ENCODE peak calls at places on chromosomes 13 and 19, in seven cellular contexts. N, A, D, G, P, J and O are unnamed samples.

GRCh38 chr19:41430907-41431306 is 3.7 kb upstream of the B3GNT8 start:
- DNase-seq in G (no peak), A (no peak), D (no peak), P (no peak), N (no peak), J (no peak), O (no peak)

GRCh38 chr13:37540228-37540627 is 58.3 kb downstream of the POSTN start:
- DNase-seq in N (no peak), J (no peak), P (no peak), A (no peak), D (no peak), G (no peak), O (peak; percentile 48)

GRCh38 chr19:49119411-49120324 is at the start of gene PPFIA3:
- DNase-seq in N (peak; percentile 87), J (peak; percentile 91), P (no peak), A (peak; percentile 46), G (peak; percentile 42), D (peak; percentile 76), O (no peak)

GRCh38 chr19:45451181-45451849 is 16.5 kb upstream of the FOSB start:
- DNase-seq in A (peak; percentile 24), G (no peak), D (peak; percentile 38), N (peak; percentile 32), J (no peak), P (peak; percentile 30), O (no peak)

GRCh38 chr13:57740719-57741118 is 109.2 kb downstream of the PCDH17 start:
- DNase-seq in D (peak; percentile 45), G (no peak), P (no peak), J (no peak), N (no peak), A (no peak), O (no peak)

GRCh38 chr19:37551123-37551993 is 43.2 kb downstream of the ZNF571 start:
- DNase-seq in N (no peak), G (no peak), P (peak; percentile 5), J (no peak), A (no peak), D (peak; percentile 62), O (peak; percentile 15)

GRCh38 chr13:33355470-33355869 is 69.9 kb upstream of the STARD13 start:
- DNase-seq in D (no peak), G (no peak), A (no peak), J (no peak), N (peak; percentile 34), P (peak; percentile 75), O (peak; percentile 57)

GRCh38 chr13:74250738-74251190 is 116.6 kb upstream of the KLF12 start:
- DNase-seq in J (no peak), G (no peak), A (peak; percentile 50), P (no peak), N (no peak), D (no peak), O (peak; percentile 14)

GRCh38 chr13:107284168-107284567 is 716.2 kb upstream of the ARGLU1 start:
- DNase-seq in J (no peak), N (no peak), G (no peak), P (no peak), D (no peak), A (peak; percentile 37), O (no peak)

GRCh38 chr19:48629599-48630288 is 7.4 kb downstream of the DBP start:
- DNase-seq in N (no peak), A (no peak), G (no peak), J (peak; percentile 46), D (peak; percentile 42), P (peak; percentile 71), O (no peak)

GRCh38 chr19:58001895-58002369 is 688 bp downstream of the ZNF606 start:
- DNase-seq in P (no peak), A (no peak), J (peak; percentile 45), G (no peak), D (no peak), N (no peak), O (no peak)

GRCh38 chr13:40164137-40164536 is 502.3 kb downstream of the FOXO1 start:
- DNase-seq in P (peak; percentile 22), G (no peak), J (no peak), A (peak; percentile 25), D (no peak), N (no peak), O (no peak)

GRCh38 chr19:1076951-1077350 is 10.0 kb downstream of the ARHGAP45 start:
- DNase-seq in G (no peak), N (peak; percentile 76), A (peak; percentile 77), D (peak; percentile 81), J (no peak), P (peak; percentile 76), O (no peak)

GRCh38 chr13:73681015-73681414 is 453.2 kb downstream of the KLF12 start:
- DNase-seq in N (no peak), D (no peak), P (no peak), G (no peak), A (no peak), J (no peak), O (no peak)

GRCh38 chr13:94481966-94482365 is 2.5 kb upstream of the DCT start:
- DNase-seq in D (no peak), P (no peak), G (no peak), J (no peak), N (peak; percentile 27), A (peak; percentile 13), O (no peak)

GRCh38 chr19:23313196-23313595 is 63.0 kb upstream of the ZNF724 start:
- DNase-seq in J (no peak), N (no peak), P (no peak), G (no peak), D (no peak), A (no peak), O (no peak)

GRCh38 chr13:33185853-33186252 is 99.7 kb downstream of the STARD13 start:
- DNase-seq in J (no peak), N (no peak), P (no peak), G (no peak), A (no peak), D (no peak), O (no peak)

GRCh38 chr19:55383789-55384575 is at the start of gene TMEM238:
- DNase-seq in G (no peak), P (peak; percentile 76), N (peak; percentile 73), A (peak; percentile 71), J (peak; percentile 81), D (peak; percentile 53), O (no peak)

GRCh38 chr19:27618006-27618405 is 1594.9 kb downstream of the UQCRFS1 start:
- DNase-seq in J (no peak), D (no peak), N (no peak), P (no peak), A (no peak), G (no peak), O (no peak)

GRCh38 chr13:29756506-29756905 is 93.9 kb downstream of the UBL3 start:
- DNase-seq in A (no peak), G (no peak), N (no peak), D (no peak), P (no peak), J (no peak), O (no peak)

DNA sequence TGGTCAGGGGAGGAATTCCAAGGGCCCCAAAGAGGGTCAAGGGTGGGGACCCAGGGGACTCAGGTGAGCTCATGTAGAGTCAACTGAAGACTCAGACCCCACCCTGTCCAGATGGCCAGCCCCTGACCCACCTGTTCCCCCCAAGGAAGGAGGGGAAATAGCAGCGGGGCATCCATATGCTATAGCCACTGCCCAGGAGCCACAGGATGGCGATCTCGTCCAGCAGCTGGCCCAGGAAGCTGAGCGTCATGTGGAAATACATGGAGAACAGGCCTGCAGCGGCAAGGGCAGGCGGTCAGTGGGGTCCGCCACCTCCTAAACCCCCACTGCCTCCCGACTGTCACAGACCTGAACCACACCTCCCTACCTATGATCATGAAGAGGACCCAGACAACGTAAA is 21.4 kb downstream of the ACER1 start:
- DNase-seq in D (no peak), J (no peak), G (no peak), N (no peak), A (peak; percentile 13), P (no peak), O (no peak)
- TF ChIP-seq CTCF in D (no peak), J (peak; percentile 4), G (no peak), N (no peak), A (peak; percentile 36), P (peak; percentile 2), O (no peak)

DNA sequence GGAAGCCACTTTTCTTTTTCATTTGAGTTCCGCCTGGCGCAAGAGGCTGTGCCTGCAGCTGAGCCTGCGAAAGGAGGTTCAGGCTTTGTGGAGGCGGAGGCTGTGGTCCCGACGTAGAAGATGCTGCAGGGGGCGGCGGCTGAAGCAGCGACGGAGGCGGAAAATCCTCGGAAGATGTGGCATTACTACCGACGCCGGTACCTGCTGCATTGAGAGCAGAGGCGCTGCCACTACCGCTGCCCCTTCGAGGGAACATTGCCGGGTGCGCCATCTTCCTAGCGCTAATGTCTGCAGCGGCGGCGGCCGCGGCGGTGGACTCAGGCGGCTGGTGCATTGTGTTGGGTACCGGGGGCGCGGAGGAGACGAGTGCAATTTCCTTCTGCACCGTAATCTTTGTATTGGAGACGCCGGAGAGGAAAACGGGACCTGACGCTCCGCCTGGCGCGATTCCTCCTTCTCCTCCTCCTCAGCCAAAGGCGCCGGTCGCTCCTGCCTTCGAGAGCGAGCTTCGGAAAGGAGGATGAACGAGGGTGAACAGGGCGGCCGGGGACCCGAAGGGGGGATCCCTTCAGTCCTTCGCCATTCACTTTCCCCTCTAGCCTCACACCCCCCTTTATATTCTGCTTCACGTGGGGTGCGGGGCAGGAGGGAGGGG is at the start of gene TSC22D1:
- DNase-seq in N (peak; percentile 39), A (peak; percentile 21), J (peak; percentile 57), D (peak; percentile 51), G (peak; percentile 21), P (peak; percentile 67), O (no peak)
- TF ChIP-seq CTCF in N (no peak), A (no peak), J (no peak), D (no peak), G (peak; percentile 12), P (no peak), O (no peak)

DNA sequence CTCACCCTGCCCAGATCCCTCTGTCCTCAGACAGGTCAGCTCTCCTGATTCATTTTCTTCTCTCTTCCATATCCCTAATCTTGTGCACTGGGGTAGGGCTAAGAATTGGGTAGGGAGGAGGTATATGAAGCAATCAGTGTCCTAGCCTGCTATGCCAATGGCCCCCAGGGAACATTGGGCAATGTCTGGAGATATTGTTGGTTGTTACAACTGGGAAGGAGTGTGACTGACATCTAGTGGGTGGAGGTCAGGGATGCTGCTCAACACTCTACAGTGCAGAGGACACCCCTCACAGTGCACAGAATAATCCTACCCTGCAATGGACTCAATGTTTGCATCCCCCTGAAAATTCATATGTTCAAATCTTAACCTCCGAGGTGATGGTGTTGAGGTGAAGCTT is 57.5 kb downstream of the CPAMD8 start:
- DNase-seq in N (no peak), J (no peak), P (peak; percentile 91), D (no peak), G (no peak), A (peak; percentile 63), O (no peak)
- TF ChIP-seq CTCF in N (no peak), J (peak; percentile 41), P (peak; percentile 80), D (no peak), G (no peak), A (peak; percentile 70), O (no peak)

DNA sequence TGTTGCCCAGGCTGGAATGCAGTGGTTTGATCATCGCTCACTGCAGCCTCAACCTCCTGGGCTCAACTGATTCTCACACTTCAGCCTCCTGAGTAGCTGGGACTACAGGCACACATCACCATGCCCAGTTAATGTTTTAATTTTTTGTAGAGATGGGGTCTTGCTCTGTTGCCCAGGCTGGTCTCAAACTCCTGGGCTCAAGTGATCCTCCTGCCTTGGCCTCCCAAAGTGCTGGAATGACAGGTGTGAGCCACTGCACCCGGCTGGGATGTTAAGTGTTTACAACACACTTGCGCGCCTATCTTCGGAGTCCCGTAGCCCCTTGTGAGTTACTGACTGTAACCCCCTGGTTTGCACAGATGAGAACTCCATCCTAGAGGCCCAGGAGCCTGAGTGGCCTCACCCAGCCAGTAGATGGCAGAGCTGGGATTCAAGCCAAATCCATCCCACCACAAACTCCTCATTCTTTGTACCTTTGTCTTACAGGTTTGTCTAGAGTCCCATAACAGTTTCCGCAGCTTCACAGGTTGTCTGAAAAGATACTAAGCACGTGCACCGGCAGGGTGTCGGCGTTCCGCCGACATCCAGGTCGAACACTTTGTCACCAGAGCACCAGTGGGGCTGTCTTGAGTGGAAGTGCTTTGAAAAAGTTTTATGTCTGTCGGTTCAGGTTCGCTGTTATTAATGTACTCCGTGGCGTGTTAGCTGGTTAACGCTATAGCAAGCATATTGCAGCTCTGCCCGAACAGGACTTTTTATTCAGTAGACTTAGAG is 14.7 kb downstream of the MAG start:
- DNase-seq in D (no peak), J (no peak), N (no peak), P (peak; percentile 35), G (no peak), A (peak; percentile 50), O (no peak)
- TF ChIP-seq CTCF in D (no peak), J (peak; percentile 15), N (no peak), P (peak; percentile 41), G (no peak), A (peak; percentile 43), O (no peak)